ENCODE peak calls at places on chromosomes 13 and 19, in five cellular contexts. H is activated CD4-positive, alpha-beta T cell treated with anti-CD3 and anti-CD28 coated beads, Interleukin-2, amount 50 U/mL, for 48 hours; U is body of pancreas; Y is NCI-H1105; S is Kasumi-1. G is an unnamed sample.

GRCh38 chr13:22063416-22064124 is 392.7 kb downstream of the FGF9 start:
- DNase-seq in H (no peak), U (no peak), Y (no peak), S (no peak), G (no peak)

GRCh38 chr19:48968813-48969218 is 3.7 kb downstream of the FTL start:
- DNase-seq in H (no peak), U (no peak), Y (no peak), S (no peak), G (no peak)

GRCh38 chr13:83453723-83454122 is 428.6 kb downstream of the SLITRK1 start:
- DNase-seq in H (no peak), U (no peak), Y (no peak), S (no peak), G (no peak)

GRCh38 chr13:85806553-85807175 is 7.4 kb upstream of the SLITRK6 start:
- DNase-seq in H (no peak), U (no peak), Y (peak), S (peak), G (peak)

GRCh38 chr19:43957891-43958290 is 6.9 kb downstream of the ZNF221 start:
- DNase-seq in H (no peak), U (no peak), Y (no peak), S (no peak), G (peak)

GRCh38 chr19:5696196-5697021 is 6.3 kb downstream of the RPL36 start:
- DNase-seq in H (no peak), U (peak), Y (no peak), S (no peak), G (no peak)

GRCh38 chr13:97122381-97122996 is 99.6 kb upstream of the MBNL2 start:
- DNase-seq in H (no peak), U (no peak), Y (no peak), S (no peak), G (peak)

GRCh38 chr13:36158606-36159005 is 27.4 kb upstream of the DCLK1 start:
- DNase-seq in H (no peak), U (no peak), Y (no peak), S (no peak), G (peak)

GRCh38 chr13:51814825-51815650 is 11.1 kb upstream of the DHRS12 start:
- DNase-seq in H (peak), U (peak), Y (no peak), S (peak), G (peak)

GRCh38 chr19:31113250-31113685 is 236.0 kb downstream of the TSHZ3 start:
- DNase-seq in H (no peak), U (no peak), Y (no peak), S (no peak), G (peak)

GRCh38 chr13:100648354-100648753 is 26.2 kb downstream of the TMTC4 start:
- DNase-seq in H (no peak), U (no peak), Y (no peak), S (no peak), G (no peak)

GRCh38 chr13:78323848-78324247 is 279.5 kb downstream of the POU4F1 start:
- DNase-seq in H (no peak), U (no peak), Y (no peak), S (no peak), G (no peak)

G was measured in adipocyte.